ENCODE peak calls at places on chromosome 14, in nine cellular contexts. D is EH; P is GM19239; M is GM18507; S is hepatocyte; F is epithelial cell of esophagus; C is stimulated activated CD4-positive, alpha-beta T cell treated with anti-CD3 and anti-CD28 coated beads, Interleukin-4, amount 100 ng/mL, for 4 hours; X is dermis blood vessel endothelial cell; L is cardiac fibroblast. T is an unnamed sample.

GRCh38 chr14:87966816-87967215 is 26.2 kb downstream of the GALC start:
- DNase-seq in D (peak), P (no peak), M (no peak), S (no peak), F (peak), C (no peak), X (no peak), L (peak), T (no peak)

GRCh38 chr14:100849432-100849831 is 23.5 kb downstream of the MEG3 start:
- DNase-seq in D (peak), P (no peak), M (no peak), S (no peak), F (no peak), C (no peak), X (no peak), L (no peak), T (no peak)

GRCh38 chr14:27012641-27013040 is 414.8 kb upstream of the NOVA1 start:
- DNase-seq in D (no peak), P (no peak), M (no peak), S (no peak), F (no peak), C (no peak), X (no peak), L (no peak), T (no peak)

GRCh38 chr14:98470663-98471062 is 801.3 kb downstream of the BCL11B start:
- DNase-seq in D (no peak), P (no peak), M (no peak), S (peak), F (no peak), C (no peak), X (no peak), L (no peak), T (no peak)

GRCh38 chr14:83520837-83521236 is 1987.2 kb upstream of the SEL1L start:
- DNase-seq in D (peak), P (no peak), M (no peak), S (no peak), F (no peak), C (no peak), X (no peak), L (no peak), T (no peak)

GRCh38 chr14:34632451-34632850 is 2.5 kb upstream of the SNX6 start:
- DNase-seq in D (no peak), P (no peak), M (no peak), S (peak), F (no peak), C (no peak), X (no peak), L (no peak), T (no peak)

GRCh38 chr14:59069455-59069854 is 119.0 kb upstream of the DAAM1 start:
- DNase-seq in D (no peak), P (no peak), M (no peak), S (no peak), F (no peak), C (no peak), X (no peak), L (no peak), T (no peak)

GRCh38 chr14:68820536-68820935 is 27.7 kb upstream of the ZFP36L1 start:
- DNase-seq in D (no peak), P (no peak), M (no peak), S (no peak), F (no peak), C (no peak), X (no peak), L (no peak), T (no peak)

GRCh38 chr14:101069666-101070362 is 166.3 kb upstream of the RTL1 start:
- DNase-seq in D (no peak), P (no peak), M (no peak), S (no peak), F (no peak), C (no peak), X (no peak), L (no peak), T (no peak)

GRCh38 chr14:105500036-105500725 is 9.1 kb downstream of the TEDC1 start:
- DNase-seq in D (no peak), P (no peak), M (no peak), S (no peak), F (no peak), C (no peak), X (no peak), L (no peak), T (no peak)

T was measured in GM12864.